ENCODE peak calls at places on chromosome 18, in eight cellular contexts. H is neural progenitor cell, Y is HCT116, Z is SK-N-SH, N is GM23338, M is MM.1S, O is hepatocyte, P is OCI-LY7. F is an unnamed sample.

GRCh38 chr18:62525611-62526010 is 2.8 kb downstream of the ZCCHC2 start:
- DNase-seq in Z (no peak), O (no peak), H (no peak), M (no peak), P (no peak), Y (no peak), N (no peak), F (peak)

GRCh38 chr18:7749510-7749981 is 182.4 kb downstream of the PTPRM start:
- DNase-seq in Y (no peak), O (no peak), P (no peak), H (no peak), M (no peak), Z (no peak), N (no peak), F (no peak)

GRCh38 chr18:28725876-28726275 is 548.9 kb upstream of the CDH2 start:
- DNase-seq in Y (no peak), O (no peak), H (no peak), M (no peak), Z (peak), N (no peak), P (no peak), F (peak)

GRCh38 chr18:72174972-72175649 is 369.0 kb downstream of the CBLN2 start:
- DNase-seq in P (no peak), N (no peak), M (no peak), Y (no peak), O (no peak), H (no peak), Z (no peak), F (no peak)

GRCh38 chr18:394997-395383 is 105.5 kb downstream of the COLEC12 start:
- DNase-seq in N (no peak), Y (no peak), M (no peak), Z (no peak), P (no peak), H (no peak), O (peak), F (no peak)

GRCh38 chr18:23354625-23355024 is 98.5 kb upstream of the RIOK3 start:
- DNase-seq in N (no peak), Y (no peak), Z (no peak), P (no peak), M (no peak), O (peak), H (no peak), F (peak)

GRCh38 chr18:903703-904102 is 968 bp upstream of the ADCYAP1 start:
- DNase-seq in Z (no peak), N (peak), M (no peak), P (no peak), H (peak), O (peak), Y (no peak), F (peak)

GRCh38 chr18:50722311-50722710 is 97.5 kb downstream of the MRO start:
- DNase-seq in O (no peak), Z (no peak), H (no peak), M (no peak), Y (no peak), N (no peak), P (no peak), F (no peak)

GRCh38 chr18:22194151-22194598 is 24.8 kb downstream of the GATA6 start:
- DNase-seq in Y (no peak), Z (no peak), H (peak), M (no peak), N (peak), O (peak), P (no peak), F (no peak)

GRCh38 chr18:74276609-74277008 is 15.2 kb downstream of the CYB5A start:
- DNase-seq in O (no peak), H (no peak), M (no peak), Y (no peak), P (no peak), Z (no peak), N (no peak), F (no peak)

GRCh38 chr18:49030138-49030537 is 79.4 kb upstream of the SMAD7 start:
- DNase-seq in H (no peak), Z (no peak), M (no peak), Y (no peak), N (no peak), O (peak), P (no peak), F (no peak)

GRCh38 chr18:75111673-75112485 is 97.1 kb downstream of the PTGR3 start:
- DNase-seq in O (peak), M (peak), H (no peak), Y (no peak), Z (no peak), N (no peak), P (no peak), F (peak)

GRCh38 chr18:419542-420175 is 80.8 kb downstream of the COLEC12 start:
- DNase-seq in P (no peak), H (no peak), Y (no peak), O (no peak), M (no peak), N (no peak), Z (no peak), F (no peak)

GRCh38 chr18:9571546-9571945 is 42.8 kb downstream of the PPP4R1 start:
- DNase-seq in O (no peak), M (no peak), Z (no peak), N (no peak), P (no peak), Y (no peak), H (no peak), F (no peak)

GRCh38 chr18:56067216-56067611 is 479.2 kb upstream of the TCF4 start:
- DNase-seq in N (no peak), H (no peak), M (no peak), Z (peak), O (no peak), Y (no peak), P (no peak), F (no peak)

GRCh38 chr18:23226386-23226785 is 91.1 kb downstream of the CABLES1 start:
- DNase-seq in O (no peak), H (no peak), M (no peak), Z (no peak), Y (no peak), N (no peak), P (peak), F (no peak)

GRCh38 chr18:27863780-27864430 is 313.0 kb downstream of the CDH2 start:
- DNase-seq in Z (no peak), H (no peak), O (no peak), M (no peak), P (no peak), Y (no peak), N (no peak), F (no peak)

GRCh38 chr18:32730620-32731021 is 42.2 kb downstream of the KLHL14 start:
- DNase-seq in N (no peak), Y (no peak), Z (no peak), P (peak), O (no peak), M (peak), H (no peak), F (no peak)

GRCh38 chr18:79337184-79337583 is 58.5 kb upstream of the NFATC1 start:
- DNase-seq in M (no peak), Y (no peak), P (no peak), N (no peak), O (no peak), Z (no peak), H (no peak), F (no peak)

GRCh38 chr18:11283531-11284071 is 134.2 kb upstream of the PIEZO2 start:
- DNase-seq in P (no peak), H (no peak), N (no peak), M (no peak), O (no peak), Y (no peak), Z (no peak), F (no peak)

GRCh38 chr18:69789794-69790193 is 157.9 kb downstream of the CD226 start:
- DNase-seq in Y (no peak), N (no peak), O (no peak), P (no peak), Z (no peak), M (no peak), H (peak), F (no peak)

GRCh38 chr18:52715421-52715820 is 375.4 kb downstream of the DCC start:
- DNase-seq in Y (no peak), N (no peak), O (no peak), H (no peak), P (no peak), Z (no peak), M (no peak), F (no peak)

GRCh38 chr18:28711096-28711495 is 534.2 kb upstream of the CDH2 start:
- DNase-seq in N (no peak), M (no peak), H (no peak), Y (no peak), P (no peak), O (no peak), Z (no peak), F (no peak)

GRCh38 chr18:26386002-26386401 is 159.8 kb downstream of the TAF4B start:
- DNase-seq in Y (no peak), P (no peak), N (no peak), O (peak), H (no peak), M (no peak), Z (no peak), F (peak)

GRCh38 chr18:998976-999375 is 94.3 kb downstream of the ADCYAP1 start:
- DNase-seq in P (no peak), M (no peak), Y (no peak), H (peak), N (peak), O (no peak), Z (no peak), F (no peak)

GRCh38 chr18:62420513-62421209 is 95.6 kb downstream of the TNFRSF11A start:
- DNase-seq in Z (no peak), M (peak), N (no peak), H (no peak), P (no peak), O (peak), Y (no peak), F (peak)

GRCh38 chr18:2606335-2606734 is 35.0 kb downstream of the NDC80 start:
- DNase-seq in H (no peak), P (no peak), O (no peak), Z (no peak), Y (no peak), N (no peak), M (no peak), F (no peak)

GRCh38 chr18:2609604-2610003 is 38.2 kb downstream of the NDC80 start:
- DNase-seq in H (no peak), Z (no peak), P (no peak), O (no peak), N (no peak), Y (no peak), M (no peak), F (no peak)

GRCh38 chr18:2612996-2613395 is 41.6 kb downstream of the NDC80 start:
- DNase-seq in H (no peak), O (no peak), N (no peak), P (no peak), Y (no peak), M (no peak), Z (no peak), F (no peak)

GRCh38 chr18:2610549-2610948 is 39.2 kb downstream of the NDC80 start:
- DNase-seq in H (no peak), P (no peak), Z (no peak), O (no peak), N (no peak), Y (no peak), M (no peak), F (no peak)
- TF ChIP-seq EZH2phosphoT487 in H (no peak), P (no peak), Z (no peak), O (no peak), N (no peak), Y (no peak), M (no peak), F (no peak)

GRCh38 chr18:60668583-60668982 is 296.0 kb upstream of the MC4R start:
- DNase-seq in Y (no peak), N (peak), O (no peak), P (no peak), Z (no peak), M (no peak), H (no peak), F (peak)
- TF ChIP-seq CTCF in Y (no peak), N (peak), O (no peak), P (peak), Z (peak), M (peak), H (peak), F (peak)

GRCh38 chr18:77058186-77058847 is 74.3 kb downstream of the MBP start:
- DNase-seq in N (no peak), H (no peak), Y (no peak), M (no peak), Z (no peak), P (no peak), O (no peak), F (no peak)

GRCh38 chr18:77057043-77057442 is 75.5 kb downstream of the MBP start:
- DNase-seq in M (no peak), Y (no peak), H (no peak), O (no peak), P (no peak), Z (no peak), N (no peak), F (no peak)

GRCh38 chr18:77054606-77055428 is 77.8 kb downstream of the MBP start:
- DNase-seq in Y (no peak), P (peak), M (peak), N (peak), Z (peak), O (peak), H (peak), F (peak)

GRCh38 chr18:77055429-77056310 is 76.9 kb downstream of the MBP start:
- DNase-seq in Y (no peak), H (no peak), P (peak), N (no peak), Z (no peak), O (no peak), M (no peak), F (no peak)

GRCh38 chr18:77056399-77057015 is 76.1 kb downstream of the MBP start:
- DNase-seq in P (no peak), N (no peak), O (peak), Y (no peak), Z (no peak), M (no peak), H (peak), F (no peak)
- TF ChIP-seq EZH2phosphoT487 in P (no peak), N (no peak), O (no peak), Y (no peak), Z (no peak), M (no peak), H (peak), F (no peak)

DNA sequence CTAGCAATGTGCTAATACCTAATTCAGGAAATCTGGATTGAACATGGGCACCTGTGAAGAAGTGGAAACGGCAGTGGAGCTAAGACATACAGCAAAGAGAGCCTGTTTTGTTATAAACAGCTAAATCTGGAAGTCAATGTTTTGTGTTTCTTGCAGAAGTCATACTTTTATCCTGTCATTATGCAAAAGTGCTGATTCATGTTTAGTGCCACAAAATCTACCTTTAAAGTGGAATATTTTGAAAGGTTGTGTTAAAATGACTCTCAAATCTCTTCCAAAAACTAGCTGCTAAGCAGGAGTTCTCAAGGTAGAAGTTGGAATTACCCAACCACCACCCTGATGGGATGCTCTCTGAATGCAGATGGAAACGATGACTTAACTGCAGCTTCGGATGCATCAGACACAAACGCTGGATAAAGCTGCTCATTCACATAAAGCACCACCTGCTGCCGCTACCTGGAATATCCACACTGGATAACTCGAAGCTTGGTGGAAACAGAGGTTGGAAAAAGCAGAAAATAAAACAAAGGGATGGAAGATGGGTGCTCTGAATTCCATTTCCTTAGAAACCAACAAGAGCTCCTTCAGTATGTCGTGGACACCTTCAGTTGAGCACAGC is 132.6 kb upstream of the ZNF236 start:
- DNase-seq in N (peak), O (no peak), P (no peak), M (no peak), Z (no peak), H (peak), Y (no peak), F (no peak)
- TF ChIP-seq CTCF in N (peak), O (no peak), P (no peak), M (no peak), Z (no peak), H (peak), Y (peak), F (peak)

GRCh38 chr18:13235981-13236380 is 17.4 kb downstream of the LDLRAD4 start:
- DNase-seq in P (no peak), Y (no peak), N (no peak), M (no peak), H (no peak), O (peak), Z (no peak), F (no peak)
- TF ChIP-seq EZH2phosphoT487 in P (no peak), Y (no peak), N (no peak), M (no peak), H (no peak), O (no peak), Z (no peak), F (no peak)

DNA sequence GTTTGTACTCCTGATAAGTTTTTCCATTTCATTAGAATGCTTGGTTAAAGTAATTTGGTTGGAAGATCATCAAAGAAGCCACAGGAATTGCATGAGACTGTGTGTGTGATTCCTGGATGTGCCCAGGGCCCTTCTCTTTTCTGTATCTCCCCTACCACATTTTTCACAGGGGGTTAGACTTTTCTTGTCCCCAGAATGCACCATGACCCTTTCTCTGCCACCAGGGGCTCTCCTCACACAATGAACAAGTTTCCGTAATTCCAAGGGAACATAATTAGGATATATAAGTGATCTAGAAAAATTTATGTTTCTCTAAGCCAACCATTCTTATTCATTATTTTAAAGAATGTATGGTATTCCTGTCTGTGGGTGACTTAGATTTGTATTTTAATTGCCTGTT is 291.8 kb downstream of the NEDD4L start:
- DNase-seq in Z (peak), M (no peak), O (no peak), H (no peak), P (no peak), N (peak), Y (no peak), F (no peak)
- TF ChIP-seq CTCF in Z (peak), M (no peak), O (no peak), H (peak), P (no peak), N (peak), Y (peak), F (no peak)